ENCODE peak calls at places on chromosomes 2 and 18, in seven cellular contexts. Q is colonic mucosa, O is Panc1, E is HCT116, X is brain microvascular endothelial cell, M is neuronal stem cell, Z is A549. K is an unnamed sample.

GRCh38 chr2:222771832-222772231 is 89.0 kb upstream of the ACSL3 start:
- DNase-seq in O (no peak), X (no peak), Z (no peak), Q (no peak), E (no peak), M (no peak), K (no peak)

GRCh38 chr2:219876931-219877330 is 249.5 kb downstream of the SLC4A3 start:
- DNase-seq in M (no peak), O (no peak), E (no peak), Q (no peak), Z (no peak), X (no peak), K (no peak)

GRCh38 chr2:60882971-60883753 is 1.8 kb downstream of the REL start:
- DNase-seq in M (no peak), E (no peak), X (peak; percentile 2), Q (peak; percentile 38), O (no peak), Z (no peak), K (no peak)

GRCh38 chr2:56102866-56103265 is 80.9 kb upstream of the CCDC85A start:
- DNase-seq in X (peak; percentile 7), M (no peak), E (no peak), Q (no peak), Z (no peak), O (no peak), K (no peak)

GRCh38 chr2:160913323-160913722 is 246.9 kb upstream of the TANK start:
- DNase-seq in O (no peak), X (no peak), M (no peak), Q (no peak), Z (no peak), E (no peak), K (no peak)

GRCh38 chr2:96265349-96265839 is 403 bp downstream of the TMEM127 start:
- DNase-seq in X (no peak), O (no peak), Q (peak; percentile 67), Z (peak; percentile 37), M (no peak), E (no peak), K (peak; percentile 75)

GRCh38 chr18:46856975-46857374 is 60.3 kb downstream of the PIAS2 start:
- DNase-seq in X (no peak), E (peak; percentile 6), Q (no peak), Z (no peak), O (no peak), M (no peak), K (no peak)

GRCh38 chr2:73156539-73157124 is 43.9 kb upstream of the RAB11FIP5 start:
- DNase-seq in M (peak; percentile 57), Z (peak; percentile 58), Q (peak; percentile 45), E (peak; percentile 31), O (no peak), X (peak; percentile 38), K (peak; percentile 83)

GRCh38 chr18:12048827-12049175 is 44.8 kb upstream of the ANKRD62 start:
- DNase-seq in Z (no peak), M (no peak), X (no peak), Q (no peak), E (no peak), O (no peak), K (no peak)

GRCh38 chr2:65537651-65538385 is 105.4 kb upstream of the SPRED2 start:
- DNase-seq in O (no peak), X (peak; percentile 17), Z (no peak), M (no peak), Q (no peak), E (no peak), K (no peak)

GRCh38 chr18:43978174-43978573 is 700.9 kb upstream of the SYT4 start:
- DNase-seq in O (no peak), Q (no peak), M (no peak), X (no peak), E (no peak), Z (no peak), K (no peak)

GRCh38 chr18:62518460-62519375 is 4.1 kb upstream of the ZCCHC2 start:
- DNase-seq in X (no peak), O (no peak), M (no peak), E (no peak), Q (no peak), Z (no peak), K (no peak)

GRCh38 chr2:119862127-119862889 is 102.6 kb downstream of the PTPN4 start:
- DNase-seq in Q (no peak), O (no peak), X (no peak), Z (no peak), M (no peak), E (no peak), K (no peak)

GRCh38 chr2:182101263-182101662 is 115.6 kb downstream of the PPP1R1C start:
- DNase-seq in E (no peak), O (no peak), Z (no peak), Q (no peak), X (no peak), M (no peak), K (no peak)

GRCh38 chr2:172131713-172132555 is 29.2 kb upstream of the DLX2 start:
- DNase-seq in E (no peak), Z (no peak), O (no peak), M (peak; percentile 55), X (no peak), Q (no peak), K (peak; percentile 24)

GRCh38 chr18:59918320-59918755 is 18.5 kb downstream of the PMAIP1 start:
- DNase-seq in O (no peak), E (peak; percentile 66), Z (peak; percentile 31), Q (peak; percentile 36), X (no peak), M (no peak), K (peak; percentile 80)

GRCh38 chr2:200828104-200828503 is 16.4 kb downstream of the BZW1 start:
- DNase-seq in M (no peak), Z (no peak), X (no peak), O (no peak), E (no peak), Q (no peak), K (no peak)

DNA sequence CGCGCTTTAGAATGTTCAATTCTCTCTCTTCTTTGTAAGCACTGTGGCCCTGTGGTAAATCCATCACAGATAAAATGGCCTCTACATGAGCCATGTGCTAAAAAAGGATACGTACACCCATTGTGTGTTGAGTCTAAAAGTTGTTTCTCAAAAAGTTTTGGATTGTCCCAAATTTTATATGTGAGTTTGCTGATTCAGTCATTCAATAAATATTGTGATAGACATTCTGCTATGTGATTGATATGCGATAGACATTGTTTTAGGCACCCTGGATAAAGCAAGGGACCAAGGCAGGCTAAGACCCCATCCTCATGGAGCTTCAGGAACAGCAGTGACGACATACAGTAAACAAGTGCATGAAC is 53.5 kb downstream of the E2F6 start:
- DNase-seq in M (no peak), E (no peak), Q (no peak), X (no peak), Z (no peak), O (no peak), K (no peak)
- H3K4me3 ChIP-seq in M (no peak overlapping the region), E (no peak overlapping the region), Q (no peak overlapping the region), X (no peak overlapping the region), Z (no peak overlapping the region), O (no peak overlapping the region), K (no peak overlapping the region)

GRCh38 chr2:241652722-241653121 is 15.2 kb downstream of the ATG4B start:
- DNase-seq in X (no peak), Q (no peak), E (no peak), M (no peak), O (no peak), Z (no peak), K (no peak)
- H3K27ac ChIP-seq in X (no peak overlapping the region), Q (no peak overlapping the region), E (no peak overlapping the region), M (no peak overlapping the region), O (no peak overlapping the region), Z (no peak overlapping the region), K (no peak overlapping the region)

GRCh38 chr2:142037744-142038143 is 93.1 kb downstream of the LRP1B start:
- DNase-seq in M (no peak), E (no peak), O (no peak), Z (no peak), Q (no peak), X (no peak), K (no peak)
- H3K4me3 ChIP-seq in M (no peak overlapping the region), E (no peak overlapping the region), O (no peak overlapping the region), Z (no peak overlapping the region), Q (no peak overlapping the region), X (no peak overlapping the region), K (no peak overlapping the region)

DNA sequence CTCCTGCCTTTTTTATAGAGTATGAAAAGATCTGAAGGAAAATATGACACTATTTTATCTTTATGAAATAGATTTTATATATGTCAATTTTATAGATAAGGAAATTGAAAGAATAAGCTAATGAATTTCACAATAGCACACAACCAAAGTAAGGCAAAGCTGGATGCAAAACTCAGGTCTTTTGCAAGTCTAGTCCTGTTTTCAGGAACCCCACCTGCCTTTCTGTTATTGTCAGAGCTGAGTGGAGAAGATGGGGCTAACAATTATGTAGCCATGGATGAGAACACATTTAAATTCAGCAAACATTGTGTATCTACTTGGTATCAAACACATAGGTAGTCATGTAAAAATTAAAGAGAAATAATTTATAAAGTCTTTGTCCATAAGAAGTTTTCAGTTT is 161.5 kb upstream of the ZEB2 start:
- DNase-seq in O (no peak), M (no peak), X (no peak), E (no peak), Q (no peak), Z (no peak), K (no peak)
- H3K27ac ChIP-seq in O (no peak overlapping the region), M (no peak overlapping the region), X (no peak overlapping the region), E (no peak overlapping the region), Q (no peak overlapping the region), Z (no peak overlapping the region), K (no peak overlapping the region)

DNA sequence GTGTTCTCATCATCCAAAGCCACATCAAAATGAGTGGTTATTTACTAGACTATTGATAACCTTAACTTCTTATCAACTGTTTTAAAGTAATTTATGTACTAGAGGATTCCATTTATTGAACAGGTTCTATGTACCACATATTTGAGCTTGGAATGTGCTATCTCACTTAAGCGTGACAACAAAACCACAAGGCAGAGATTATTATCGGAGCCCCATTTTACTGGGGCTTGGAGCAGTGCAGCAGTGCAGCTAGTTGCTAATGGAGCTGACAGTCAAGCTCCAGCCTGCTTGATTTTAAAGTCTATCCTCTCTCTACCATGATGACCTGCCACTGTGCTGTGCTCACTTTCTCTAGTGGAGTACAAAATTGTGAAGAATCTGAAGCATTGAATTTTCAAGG is 24.6 kb downstream of the GCG start:
- DNase-seq in Z (no peak), E (no peak), O (no peak), X (no peak), M (no peak), Q (no peak), K (no peak)
- H3K4me3 ChIP-seq in Z (no peak overlapping the region), E (no peak overlapping the region), O (no peak overlapping the region), X (no peak overlapping the region), M (no peak overlapping the region), Q (no peak overlapping the region), K (no peak overlapping the region)

DNA sequence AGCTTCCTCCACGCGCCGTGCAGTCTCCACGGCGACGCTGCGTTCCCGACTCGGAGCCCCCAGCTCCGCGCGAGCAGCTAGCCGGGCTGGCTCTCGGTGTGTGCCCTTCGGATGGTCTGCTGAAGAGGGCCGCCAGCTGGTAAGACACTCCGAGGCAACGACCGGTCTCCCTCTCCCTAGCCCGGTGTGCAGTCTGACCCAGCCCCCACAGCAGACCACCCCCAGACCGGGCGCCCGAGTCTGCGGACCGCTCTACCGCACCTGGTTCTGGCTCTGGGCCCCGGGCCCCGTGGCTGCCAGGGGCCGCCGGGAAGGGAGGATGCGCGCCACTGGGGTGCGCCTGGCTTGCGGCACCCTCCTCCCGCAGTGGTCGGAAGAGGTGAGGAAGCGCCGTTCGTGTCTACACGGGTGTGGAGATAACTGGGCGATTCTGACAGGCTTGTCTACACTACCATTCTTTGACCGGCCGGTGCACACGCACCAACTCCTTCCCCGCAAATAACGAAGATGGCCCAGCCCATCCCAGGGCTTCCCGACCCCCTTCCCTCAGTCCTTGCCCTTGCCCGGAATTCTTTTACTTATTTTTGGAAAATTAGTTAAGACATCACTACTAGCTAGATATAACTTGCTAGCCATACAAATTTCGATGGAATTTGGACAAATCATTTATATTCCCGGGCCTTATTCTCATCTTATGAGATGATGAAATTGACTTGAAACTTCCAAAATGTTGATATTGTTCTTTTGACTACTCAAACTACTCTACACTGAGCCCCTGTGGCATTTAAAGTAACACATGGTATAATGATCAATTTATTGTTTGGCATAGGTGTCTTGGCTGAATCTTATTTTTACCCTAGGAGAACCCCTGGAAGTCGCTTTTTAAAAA is 1.1 kb downstream of the ERICH2 start:
- DNase-seq in X (no peak), E (peak; percentile 7), Z (peak; percentile 17), Q (no peak), O (no peak), M (peak; percentile 57), K (no peak)
- H3K27ac ChIP-seq in X (no peak overlapping the region), E (peak overlapping the region; percentile 63), Z (peak overlapping the region; percentile 76), Q (no peak overlapping the region), O (peak overlapping the region; percentile 70), M (peak overlapping the region; percentile 46), K (peak overlapping the region; percentile 78)

K was measured in WERI-Rb-1.